ENCODE peak calls at places on chromosomes 7 and 10, in seven cellular contexts. E is endothelial cell of umbilical vein, P is PC-3, C is IMR-90, A is transverse colon, B is fibroblast of lung, K is upper lobe of left lung. L is an unnamed sample.

GRCh38 chr10:73159038-73159648 is 8.7 kb downstream of the ECD start:
- DNase-seq in E (peak; percentile 65), P (peak; percentile 97), C (peak; percentile 55), A (peak; percentile 61), B (peak; percentile 18), K (no peak), L (peak; percentile 47)

GRCh38 chr10:62671104-62671503 is 133.4 kb upstream of the ADO start:
- DNase-seq in E (no peak), P (no peak), C (no peak), A (no peak), B (no peak), K (no peak), L (no peak)

GRCh38 chr7:27784399-27785053 is 44.6 kb downstream of the TAX1BP1 start:
- DNase-seq in E (peak; percentile 85), P (peak; percentile 96), C (peak; percentile 70), A (no peak), B (peak; percentile 61), K (no peak), L (no peak)

GRCh38 chr7:80929619-80930018 is 10.8 kb upstream of the SEMA3C start:
- DNase-seq in E (no peak), P (peak; percentile 76), C (peak; percentile 53), A (no peak), B (peak; percentile 58), K (no peak), L (no peak)

GRCh38 chr10:9024210-9024609 is 969.7 kb downstream of the GATA3 start:
- DNase-seq in E (peak; percentile 14), P (peak; percentile 68), C (no peak), A (no peak), B (no peak), K (no peak), L (no peak)

GRCh38 chr10:30368065-30368718 is 19.1 kb upstream of the MTPAP start:
- DNase-seq in E (no peak), P (no peak), C (no peak), A (no peak), B (peak; percentile 9), K (peak; percentile 71), L (no peak)

GRCh38 chr10:36801660-36802059 is 323.7 kb upstream of the ANKRD30A start:
- DNase-seq in E (no peak), P (no peak), C (no peak), A (no peak), B (no peak), K (no peak), L (no peak)

GRCh38 chr10:132554991-132555647 is 17.5 kb downstream of the INPP5A start:
- DNase-seq in E (no peak), P (no peak), C (no peak), A (peak; percentile 52), B (no peak), K (peak; percentile 87), L (peak; percentile 57)

GRCh38 chr7:8441602-8442294 is 8.3 kb downstream of the NXPH1 start:
- DNase-seq in E (no peak), P (no peak), C (no peak), A (no peak), B (no peak), K (no peak), L (no peak)

GRCh38 chr7:127888411-127888810 is 142.8 kb downstream of the LRRC4 start:
- DNase-seq in E (peak; percentile 47), P (no peak), C (no peak), A (no peak), B (no peak), K (no peak), L (no peak)

GRCh38 chr7:127888825-127889224 is 142.4 kb downstream of the LRRC4 start:
- DNase-seq in E (no peak), P (no peak), C (no peak), A (no peak), B (no peak), K (no peak), L (no peak)

GRCh38 chr7:127891144-127891543 is 140.1 kb downstream of the LRRC4 start:
- DNase-seq in E (no peak), P (no peak), C (no peak), A (no peak), B (no peak), K (no peak), L (no peak)

GRCh38 chr7:127890726-127891125 is 140.5 kb downstream of the LRRC4 start:
- DNase-seq in E (no peak), P (no peak), C (no peak), A (no peak), B (no peak), K (no peak), L (no peak)

DNA sequence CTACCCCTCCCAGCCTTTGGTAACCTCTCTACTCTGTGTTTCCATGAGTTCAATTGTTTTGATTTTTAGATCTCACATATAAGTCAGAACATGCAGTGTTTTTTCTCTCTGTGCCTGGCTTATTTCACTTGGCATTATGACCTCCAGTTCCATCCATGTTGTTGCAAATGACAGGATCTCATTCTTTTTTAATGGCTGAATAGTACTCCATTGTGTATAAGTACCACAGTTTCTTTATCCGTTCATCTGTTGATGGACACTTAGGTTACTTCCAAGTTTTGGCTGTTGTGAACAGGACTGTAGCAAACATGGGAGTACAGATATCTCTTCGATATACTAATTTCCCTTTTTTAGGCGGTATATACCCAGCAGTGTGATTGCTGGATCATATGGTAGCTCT is 141.6 kb downstream of the LRRC4 start:
- DNase-seq in E (no peak), P (no peak), C (no peak), A (no peak), B (no peak), K (no peak), L (no peak)
- H3K27ac ChIP-seq in E (no peak overlapping the region), P (no peak overlapping the region), C (no peak overlapping the region), A (no peak overlapping the region), B (no peak overlapping the region), K (no peak overlapping the region), L (no peak overlapping the region)

GRCh38 chr10:38118072-38118807 is 24.1 kb downstream of the ZNF37A start:
- DNase-seq in E (peak; percentile 11), P (peak; percentile 6), C (peak; percentile 20), A (no peak), B (peak; percentile 30), K (no peak), L (no peak)

DNA sequence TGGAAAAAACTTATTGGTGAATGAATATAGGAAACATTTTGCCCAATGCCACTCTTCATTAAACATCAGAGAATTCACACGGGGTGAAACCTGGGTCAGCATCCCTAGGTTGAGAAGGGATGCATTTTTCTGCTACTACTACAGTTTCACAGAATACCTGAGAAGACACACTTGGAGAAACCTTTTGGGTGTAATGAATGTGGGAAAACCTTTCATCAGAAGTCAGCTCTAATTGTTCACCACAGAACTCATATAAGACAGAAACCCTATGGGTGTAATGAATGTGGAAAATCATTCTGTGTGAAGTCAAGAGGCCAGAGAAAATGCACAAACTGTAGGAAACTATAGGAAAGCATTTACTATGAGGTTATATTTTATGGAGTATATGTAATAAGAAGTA is 24.9 kb downstream of the ZNF37A start:
- DNase-seq in E (no peak), P (no peak), C (no peak), A (no peak), B (no peak), K (no peak), L (no peak)
- H3K9me3 ChIP-seq in E (peaks cover 22% of the 10 kb centered on the region), P (peaks cover 95% of the 10 kb centered on the region), C (peaks cover 60% of the 10 kb centered on the region), A (peaks cover 98% of the 10 kb centered on the region), B (peaks cover 5% of the 10 kb centered on the region), K (peaks cover 93% of the 10 kb centered on the region), L (peaks cover 100% of the 10 kb centered on the region)

GRCh38 chr10:43316988-43317387 is 50.1 kb upstream of the RASGEF1A start:
- DNase-seq in E (no peak), P (peak; percentile 6), C (no peak), A (peak; percentile 66), B (no peak), K (no peak), L (no peak)
- TF ChIP-seq CTCF in E (no peak), P (no peak), C (no peak), A (peak; percentile 24), B (no peak), K (no peak), L (no peak)

DNA sequence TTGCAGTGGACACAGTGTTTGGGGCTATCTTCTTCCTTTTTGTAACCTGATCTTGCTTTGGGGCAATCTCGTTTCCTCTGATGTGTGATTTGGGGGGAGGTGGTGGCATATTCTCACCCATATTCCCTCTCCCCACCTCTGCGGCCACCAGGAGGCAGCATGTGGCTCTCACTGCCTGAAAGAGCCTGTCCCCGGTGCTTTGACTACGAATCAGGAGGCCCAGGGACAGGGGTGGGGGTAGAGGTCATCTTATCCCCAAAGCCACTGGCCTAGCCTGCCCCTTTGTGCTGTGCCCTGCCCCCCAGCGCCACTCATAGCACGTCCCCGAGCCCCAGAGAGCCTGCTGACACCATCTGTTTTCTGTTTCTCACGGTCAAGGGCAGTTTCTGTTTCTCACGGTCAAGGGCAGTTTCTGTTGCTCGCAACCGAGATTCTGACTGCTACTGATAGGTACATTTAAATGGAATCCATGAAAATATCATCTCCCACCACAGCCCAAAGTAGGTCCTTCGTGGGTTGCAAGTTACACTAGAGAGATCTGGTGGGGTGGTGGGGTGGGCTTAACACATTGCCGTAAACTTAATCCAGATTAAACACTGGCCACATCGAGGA is 28.2 kb downstream of the PHYH start:
- DNase-seq in E (peak; percentile 14), P (peak; percentile 1), C (peak; percentile 22), A (peak; percentile 66), B (no peak), K (no peak), L (peak; percentile 60)
- H3K27ac ChIP-seq in E (no peak overlapping the region), P (no peak overlapping the region), C (no peak overlapping the region), A (peak overlapping the region; percentile 71), B (no peak overlapping the region), K (no peak overlapping the region), L (no peak overlapping the region)

GRCh38 chr10:5708356-5708755 is 23.7 kb downstream of the TASOR2 start:
- DNase-seq in E (no peak), P (no peak), C (no peak), A (no peak), B (no peak), K (no peak), L (no peak)

GRCh38 chr10:5710854-5711253 is 26.2 kb downstream of the TASOR2 start:
- DNase-seq in E (no peak), P (no peak), C (no peak), A (no peak), B (no peak), K (no peak), L (no peak)

GRCh38 chr10:5709865-5710264 is 25.2 kb downstream of the TASOR2 start:
- DNase-seq in E (no peak), P (no peak), C (no peak), A (no peak), B (no peak), K (no peak), L (no peak)

DNA sequence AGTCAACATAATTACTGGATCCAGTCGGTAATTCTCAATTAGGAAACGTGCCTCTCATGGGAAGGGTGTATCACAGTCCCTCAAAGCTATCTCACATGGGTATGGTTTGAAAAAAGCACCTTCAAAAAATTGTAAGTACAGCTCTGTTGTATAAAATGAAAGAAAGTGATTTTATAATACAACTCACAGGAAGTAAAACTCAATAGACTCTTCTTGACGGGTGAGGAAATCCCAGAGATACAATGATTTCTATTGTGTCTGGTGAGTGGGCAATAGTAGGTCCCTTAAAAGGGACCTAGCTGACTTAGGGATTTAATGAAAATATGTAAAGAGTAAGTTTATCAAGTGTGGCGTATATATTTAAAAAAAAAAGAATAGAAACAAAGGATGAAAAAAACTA is 27.0 kb downstream of the TASOR2 start:
- DNase-seq in E (peak; percentile 9), P (no peak), C (no peak), A (no peak), B (no peak), K (no peak), L (no peak)
- H3K9me3 ChIP-seq in E (no peaks in the 10 kb centered on the region), P (no peaks in the 10 kb centered on the region), C (no peaks in the 10 kb centered on the region), A (no peaks in the 10 kb centered on the region), B (no peaks in the 10 kb centered on the region), K (no peaks in the 10 kb centered on the region), L (no peaks in the 10 kb centered on the region)

GRCh38 chr7:112226701-112227276 is 20.3 kb downstream of the ZNF277 start:
- DNase-seq in E (peak; percentile 86), P (peak; percentile 26), C (no peak), A (no peak), B (peak; percentile 44), K (no peak), L (no peak)
- TF ChIP-seq CTCF in E (no peak), P (no peak), C (no peak), A (no peak), B (no peak), K (no peak), L (no peak)